ENCODE peak calls at places on chromosome 3, in four cellular contexts. W is HEK293T, V is K562, P is HepG2. E is an unnamed sample.

GRCh38 chr3:156171517-156172267 is 51.3 kb downstream of the KCNAB1 start:
- DNase-seq in P (no peak), V (no peak), W (no peak), E (no peak)

GRCh38 chr3:33146791-33147445 is 33.1 kb downstream of the CRTAP start:
- DNase-seq in W (no peak), P (no peak), V (no peak), E (no peak)

GRCh38 chr3:62261800-62262199 is 111.5 kb downstream of the FEZF2 start:
- DNase-seq in W (no peak), V (no peak), P (no peak), E (no peak)

GRCh38 chr3:13416002-13416793 is 3.9 kb downstream of the NUP210 start:
- DNase-seq in W (no peak), V (no peak), P (no peak), E (peak; percentile 62)

GRCh38 chr3:16728762-16729745 is 123.8 kb upstream of the DAZL start:
- DNase-seq in P (no peak), W (no peak), V (no peak), E (no peak)

GRCh38 chr3:196499061-196499460 is 4.5 kb downstream of the RNF168 start:
- DNase-seq in W (no peak), V (no peak), P (no peak), E (no peak)

GRCh38 chr3:32685604-32686185 is 707 bp downstream of the CNOT10 start:
- DNase-seq in W (no peak), V (no peak), P (peak; percentile 9), E (no peak)

GRCh38 chr3:126284258-126284904 is 72.8 kb downstream of the KLF15 start:
- DNase-seq in W (no peak), V (no peak), P (no peak), E (no peak)

GRCh38 chr3:190533511-190534282 is 19.8 kb downstream of the IL1RAP start:
- DNase-seq in P (no peak), V (no peak), W (no peak), E (no peak)

GRCh38 chr3:25428003-25428861 is at the start of gene RARB:
- DNase-seq in P (peak; percentile 66), V (peak; percentile 51), W (peak; percentile 83), E (peak; percentile 35)

GRCh38 chr3:194877311-194878119 is 191.8 kb downstream of the FAM43A start:
- DNase-seq in P (peak; percentile 47), V (no peak), W (no peak), E (no peak)

GRCh38 chr3:66822059-66823009 is 175.8 kb upstream of the KBTBD8 start:
- DNase-seq in W (peak; percentile 71), P (peak; percentile 49), V (peak; percentile 39), E (peak; percentile 86)

GRCh38 chr3:190036631-190037030 is 84.1 kb downstream of the P3H2 start:
- DNase-seq in P (no peak), V (no peak), W (no peak), E (no peak)

GRCh38 chr3:114451051-114451451 is 157.2 kb downstream of the TIGIT start:
- DNase-seq in P (no peak), V (no peak), W (no peak), E (no peak)

GRCh38 chr3:195838714-195839113 is 27.0 kb upstream of the MUC4 start:
- DNase-seq in V (no peak), P (no peak), W (no peak), E (no peak)

GRCh38 chr3:72776-73175 is 123.8 kb upstream of the CHL1 start:
- DNase-seq in P (no peak), W (no peak), V (no peak), E (no peak)

GRCh38 chr3:30077746-30078145 is 528.7 kb upstream of the TGFBR2 start:
- DNase-seq in V (no peak), W (no peak), P (no peak), E (no peak)

GRCh38 chr3:30495172-30496124 is 111.0 kb upstream of the TGFBR2 start:
- DNase-seq in W (no peak), P (no peak), V (no peak), E (no peak)

GRCh38 chr3:71847794-71848193 is 62.8 kb upstream of the PROK2 start:
- DNase-seq in W (no peak), P (no peak), V (no peak), E (no peak)

GRCh38 chr3:71850654-71851053 is 65.7 kb upstream of the PROK2 start:
- DNase-seq in V (no peak), P (no peak), W (no peak), E (no peak)

GRCh38 chr3:71849674-71850073 is 64.7 kb upstream of the PROK2 start:
- DNase-seq in V (no peak), W (no peak), P (no peak), E (no peak)

GRCh38 chr3:71851878-71852277 is 66.9 kb upstream of the PROK2 start:
- DNase-seq in W (no peak), V (no peak), P (no peak), E (no peak)

DNA sequence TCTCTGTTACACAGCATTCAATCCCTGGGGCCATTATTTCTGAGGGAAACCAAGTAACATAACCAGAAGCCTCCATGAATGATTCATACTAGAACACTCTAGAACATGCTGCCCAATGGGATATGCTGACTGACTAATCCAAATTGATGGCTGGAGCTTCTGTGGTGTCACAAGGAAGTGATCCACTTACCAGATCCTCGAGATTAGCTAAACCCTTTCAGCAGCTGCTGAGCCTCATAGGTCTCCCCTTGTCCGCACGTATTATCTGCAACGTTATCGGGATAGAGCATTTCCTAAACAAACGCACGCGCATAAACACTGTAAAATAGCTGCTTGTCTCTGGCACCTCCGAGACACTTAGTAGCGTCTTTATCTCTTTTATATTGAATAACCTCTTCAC is 61.2 kb upstream of the PROK2 start:
- DNase-seq in V (no peak), P (no peak), W (no peak), E (no peak)
- TF ChIP-seq ELF4 in V (no peak), P (no peak), W (no peak), E (no peak)

GRCh38 chr3:179450321-179450720 is 949 bp downstream of the GNB4 start:
- DNase-seq in V (no peak), P (no peak), W (no peak), E (no peak)
- TF ChIP-seq ELF4 in V (no peak), P (no peak), W (no peak), E (no peak)

DNA sequence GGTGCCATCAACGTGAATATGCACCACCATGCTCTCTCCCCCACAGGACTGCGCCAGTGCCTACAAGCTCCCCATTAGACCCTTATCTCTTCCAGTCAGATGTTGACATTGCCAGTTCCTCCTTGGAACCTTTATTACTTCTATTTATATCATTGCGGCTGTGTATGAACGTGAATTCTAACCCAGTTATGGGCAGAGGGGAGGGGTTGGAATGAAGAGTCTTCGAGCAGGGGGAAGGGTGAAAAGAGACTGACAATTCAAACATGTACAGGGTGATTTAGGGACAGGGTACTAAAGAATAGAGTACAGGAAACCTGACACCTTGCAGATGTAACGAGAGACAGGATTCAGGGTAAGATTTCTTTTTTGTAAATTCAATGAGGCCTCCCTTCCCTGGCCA is 41.8 kb upstream of the ST6GAL1 start:
- DNase-seq in V (peak; percentile 71), P (no peak), W (no peak), E (no peak)
- TF ChIP-seq ELF4 in V (peak; percentile 16), P (no peak), W (no peak), E (no peak)

GRCh38 chr3:188303286-188303799 is 149.4 kb downstream of the LPP start:
- DNase-seq in W (no peak), P (no peak), V (no peak), E (no peak)
- TF ChIP-seq ELF4 in W (no peak), P (no peak), V (no peak), E (no peak)

DNA sequence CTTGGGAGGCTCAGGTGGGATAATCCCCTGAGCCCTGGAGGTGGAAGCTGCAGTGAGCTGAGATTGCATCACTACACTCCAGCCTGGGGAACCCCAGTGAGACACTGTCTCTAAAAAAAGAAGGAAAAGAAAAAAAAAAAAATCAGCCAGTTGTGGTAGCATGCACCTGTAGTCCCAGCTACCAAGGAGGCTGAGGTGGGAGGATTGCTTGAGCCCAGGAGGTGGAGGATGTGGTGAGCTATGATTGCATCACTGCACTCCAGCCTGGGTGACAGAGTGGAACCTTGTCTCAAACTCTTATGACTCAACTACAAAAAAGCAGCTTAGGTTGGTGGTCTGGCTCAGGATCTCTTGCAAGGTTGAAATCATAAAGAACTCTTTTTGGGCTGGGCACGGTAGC is 19.3 kb upstream of the GPX1 start:
- DNase-seq in W (no peak), V (no peak), P (no peak), E (no peak)
- TF ChIP-seq ELF4 in W (no peak), V (no peak), P (no peak), E (no peak)